ENCODE peak calls at places on chromosomes 16 and 17, in six cellular contexts. One of them, this sample, is unnamed.

GRCh38 chr17:75455896-75456416 is 479 bp upstream of the TMEM94 start:
- DNase-seq in GM23338: no peak
- DNase-seq in HCT116: no peak
- DNase-seq in SK-N-SH: peak
- DNase-seq in Panc1: no peak
- DNase-seq in A549: no peak
- DNase-seq in this sample: no peak

GRCh38 chr17:50249887-50250286 is 24.4 kb upstream of the TMEM92 start:
- DNase-seq in GM23338: no peak
- DNase-seq in HCT116: no peak
- DNase-seq in SK-N-SH: no peak
- DNase-seq in Panc1: no peak
- DNase-seq in A549: no peak
- DNase-seq in this sample: no peak

GRCh38 chr16:715448-716249 is 731 bp downstream of the METRN start:
- DNase-seq in GM23338: peak
- DNase-seq in SK-N-SH: peak
- DNase-seq in Panc1: no peak
- DNase-seq in HCT116: no peak
- DNase-seq in A549: no peak
- DNase-seq in this sample: no peak

GRCh38 chr16:4924593-4925378 is 12.2 kb downstream of the PPL start:
- DNase-seq in A549: no peak
- DNase-seq in SK-N-SH: peak
- DNase-seq in GM23338: peak
- DNase-seq in Panc1: no peak
- DNase-seq in HCT116: no peak
- DNase-seq in this sample: no peak

GRCh38 chr17:58200024-58200633 is 7.6 kb downstream of the EPX start:
- DNase-seq in GM23338: peak
- DNase-seq in HCT116: peak
- DNase-seq in SK-N-SH: peak
- DNase-seq in Panc1: no peak
- DNase-seq in A549: peak
- DNase-seq in this sample: no peak

GRCh38 chr17:75077490-75078096 is 10.2 kb upstream of the SLC16A5 start:
- DNase-seq in HCT116: no peak
- DNase-seq in SK-N-SH: no peak
- DNase-seq in A549: no peak
- DNase-seq in GM23338: peak
- DNase-seq in Panc1: no peak
- DNase-seq in this sample: no peak

GRCh38 chr17:60354223-60354622 is 37.7 kb downstream of the USP32 start:
- DNase-seq in GM23338: no peak
- DNase-seq in Panc1: no peak
- DNase-seq in A549: no peak
- DNase-seq in HCT116: no peak
- DNase-seq in SK-N-SH: no peak
- DNase-seq in this sample: no peak

GRCh38 chr16:58128181-58128631 is 975 bp downstream of the CFAP20 start:
- DNase-seq in HCT116: no peak
- DNase-seq in A549: no peak
- DNase-seq in Panc1: no peak
- DNase-seq in GM23338: no peak
- DNase-seq in SK-N-SH: no peak
- DNase-seq in this sample: no peak

GRCh38 chr17:9230346-9230745 is 209.0 kb downstream of the NTN1 start:
- DNase-seq in SK-N-SH: peak
- DNase-seq in Panc1: no peak
- DNase-seq in GM23338: no peak
- DNase-seq in A549: no peak
- DNase-seq in HCT116: no peak
- DNase-seq in this sample: no peak

GRCh38 chr17:66634193-66634592 is 200.7 kb upstream of the CACNG5 start:
- DNase-seq in GM23338: no peak
- DNase-seq in SK-N-SH: no peak
- DNase-seq in Panc1: no peak
- DNase-seq in HCT116: no peak
- DNase-seq in A549: no peak
- DNase-seq in this sample: no peak

GRCh38 chr17:37551788-37552187 is 57.4 kb downstream of the SYNRG start:
- DNase-seq in SK-N-SH: no peak
- DNase-seq in Panc1: no peak
- DNase-seq in A549: no peak
- DNase-seq in GM23338: no peak
- DNase-seq in HCT116: no peak
- DNase-seq in this sample: no peak

GRCh38 chr16:11064846-11065245 is 120.5 kb downstream of the CLEC16A start:
- DNase-seq in GM23338: no peak
- DNase-seq in HCT116: no peak
- DNase-seq in Panc1: no peak
- DNase-seq in SK-N-SH: no peak
- DNase-seq in A549: no peak
- DNase-seq in this sample: no peak

GRCh38 chr17:17675416-17675815 is 5.8 kb upstream of the RAI1 start:
- DNase-seq in Panc1: no peak
- DNase-seq in GM23338: no peak
- DNase-seq in HCT116: no peak
- DNase-seq in SK-N-SH: no peak
- DNase-seq in A549: no peak
- DNase-seq in this sample: no peak

GRCh38 chr17:79755591-79755990 is 22.4 kb upstream of the CBX2 start:
- DNase-seq in A549: no peak
- DNase-seq in SK-N-SH: no peak
- DNase-seq in HCT116: no peak
- DNase-seq in GM23338: no peak
- DNase-seq in Panc1: no peak
- DNase-seq in this sample: no peak

GRCh38 chr16:85574672-85575475 is 38.2 kb upstream of the GSE1 start:
- DNase-seq in A549: no peak
- DNase-seq in HCT116: no peak
- DNase-seq in GM23338: no peak
- DNase-seq in Panc1: no peak
- DNase-seq in SK-N-SH: peak
- DNase-seq in this sample: no peak

GRCh38 chr17:12230411-12230810 is 209.7 kb downstream of the MAP2K4 start:
- DNase-seq in A549: no peak
- DNase-seq in SK-N-SH: no peak
- DNase-seq in Panc1: no peak
- DNase-seq in GM23338: no peak
- DNase-seq in HCT116: no peak
- DNase-seq in this sample: no peak

GRCh38 chr17:45429338-45430005 is 3.2 kb downstream of the ARHGAP27 start:
- DNase-seq in HCT116: no peak
- DNase-seq in A549: no peak
- DNase-seq in GM23338: peak
- DNase-seq in SK-N-SH: no peak
- DNase-seq in Panc1: no peak
- DNase-seq in this sample: no peak

GRCh38 chr16:2752850-2753522 is 548 bp downstream of the SRRM2 start:
- DNase-seq in A549: peak
- DNase-seq in Panc1: no peak
- DNase-seq in SK-N-SH: peak
- DNase-seq in GM23338: peak
- DNase-seq in HCT116: peak
- DNase-seq in this sample: no peak

GRCh38 chr17:38870259-38871165 is 654 bp downstream of the LASP1 start:
- DNase-seq in A549: peak
- DNase-seq in HCT116: no peak
- DNase-seq in GM23338: peak
- DNase-seq in Panc1: no peak
- DNase-seq in SK-N-SH: peak
- DNase-seq in this sample: no peak

GRCh38 chr16:5026664-5027063 is 7.1 kb downstream of the NAGPA start:
- DNase-seq in GM23338: no peak
- DNase-seq in SK-N-SH: no peak
- DNase-seq in HCT116: no peak
- DNase-seq in A549: no peak
- DNase-seq in Panc1: no peak
- DNase-seq in this sample: no peak

GRCh38 chr17:40297511-40297910 is 9.8 kb downstream of the CDC6 start:
- DNase-seq in A549: no peak
- DNase-seq in GM23338: no peak
- DNase-seq in SK-N-SH: no peak
- DNase-seq in HCT116: no peak
- DNase-seq in Panc1: no peak
- DNase-seq in this sample: no peak

GRCh38 chr17:66468241-66469087 is 166.1 kb downstream of the PRKCA start:
- DNase-seq in SK-N-SH: no peak
- DNase-seq in GM23338: peak
- DNase-seq in HCT116: no peak
- DNase-seq in A549: no peak
- DNase-seq in Panc1: no peak
- DNase-seq in this sample: peak

GRCh38 chr16:81657731-81658130 is 121.4 kb upstream of the PLCG2 start:
- DNase-seq in SK-N-SH: no peak
- DNase-seq in GM23338: no peak
- DNase-seq in A549: no peak
- DNase-seq in HCT116: no peak
- DNase-seq in Panc1: no peak
- DNase-seq in this sample: no peak

GRCh38 chr16:12009462-12009861 is 32.9 kb downstream of the SNX29 start:
- DNase-seq in HCT116: no peak
- DNase-seq in Panc1: no peak
- DNase-seq in SK-N-SH: no peak
- DNase-seq in A549: no peak
- DNase-seq in GM23338: no peak
- DNase-seq in this sample: no peak

GRCh38 chr16:2486645-2487516 is 12.0 kb downstream of the TBC1D24 start:
- DNase-seq in Panc1: no peak
- DNase-seq in SK-N-SH: no peak
- DNase-seq in A549: no peak
- DNase-seq in GM23338: no peak
- DNase-seq in HCT116: no peak
- DNase-seq in this sample: peak

GRCh38 chr17:75289832-75290337 is 652 bp upstream of the SLC25A19 start:
- DNase-seq in GM23338: peak
- DNase-seq in SK-N-SH: no peak
- DNase-seq in A549: no peak
- DNase-seq in HCT116: no peak
- DNase-seq in Panc1: peak
- DNase-seq in this sample: peak

GRCh38 chr17:62719586-62719985 is 88.5 kb downstream of the MARCHF10 start:
- DNase-seq in A549: no peak
- DNase-seq in GM23338: no peak
- DNase-seq in Panc1: no peak
- DNase-seq in SK-N-SH: no peak
- DNase-seq in HCT116: no peak
- DNase-seq in this sample: no peak

GRCh38 chr17:8868092-8868491 is 618 bp upstream of the PIK3R6 start:
- DNase-seq in Panc1: no peak
- DNase-seq in HCT116: no peak
- DNase-seq in SK-N-SH: no peak
- DNase-seq in A549: no peak
- DNase-seq in GM23338: no peak
- DNase-seq in this sample: no peak

GRCh38 chr16:57028086-57028485 is 38.7 kb downstream of the NLRC5 start:
- DNase-seq in HCT116: no peak
- DNase-seq in GM23338: peak
- DNase-seq in A549: no peak
- DNase-seq in Panc1: no peak
- DNase-seq in SK-N-SH: no peak
- DNase-seq in this sample: no peak
- TF ChIP-seq REST in HCT116: no peak
- TF ChIP-seq REST in GM23338: no peak
- TF ChIP-seq REST in A549: no peak
- TF ChIP-seq REST in Panc1: no peak
- TF ChIP-seq REST in SK-N-SH: no peak
- TF ChIP-seq REST in this sample: no peak

GRCh38 chr17:4840893-4841242 is 7.7 kb downstream of the MINK1 start:
- DNase-seq in GM23338: no peak
- DNase-seq in SK-N-SH: no peak
- DNase-seq in Panc1: no peak
- DNase-seq in HCT116: no peak
- DNase-seq in A549: no peak
- DNase-seq in this sample: no peak
- TF ChIP-seq REST in GM23338: no peak
- TF ChIP-seq REST in SK-N-SH: no peak
- TF ChIP-seq REST in Panc1: no peak
- TF ChIP-seq REST in HCT116: no peak
- TF ChIP-seq REST in A549: no peak
- TF ChIP-seq REST in this sample: no peak

GRCh38 chr16:29696881-29697331 is 17.9 kb downstream of the QPRT start:
- DNase-seq in A549: no peak
- DNase-seq in GM23338: no peak
- DNase-seq in Panc1: no peak
- DNase-seq in HCT116: no peak
- DNase-seq in SK-N-SH: no peak
- DNase-seq in this sample: no peak

GRCh38 chr16:29698042-29698441 is 19.1 kb downstream of the QPRT start:
- DNase-seq in A549: no peak
- DNase-seq in SK-N-SH: no peak
- DNase-seq in Panc1: no peak
- DNase-seq in GM23338: no peak
- DNase-seq in HCT116: no peak
- DNase-seq in this sample: no peak

GRCh38 chr16:29697391-29697790 is 18.4 kb downstream of the QPRT start:
- DNase-seq in A549: no peak
- DNase-seq in SK-N-SH: no peak
- DNase-seq in GM23338: no peak
- DNase-seq in Panc1: no peak
- DNase-seq in HCT116: no peak
- DNase-seq in this sample: no peak

GRCh38 chr16:29698484-29699323 is 19.7 kb downstream of the QPRT start:
- DNase-seq in A549: no peak
- DNase-seq in HCT116: no peak
- DNase-seq in SK-N-SH: no peak
- DNase-seq in Panc1: no peak
- DNase-seq in GM23338: peak
- DNase-seq in this sample: no peak

GRCh38 chr16:29694384-29695195 is 15.6 kb downstream of the QPRT start:
- DNase-seq in GM23338: no peak
- DNase-seq in A549: no peak
- DNase-seq in SK-N-SH: peak
- DNase-seq in Panc1: no peak
- DNase-seq in HCT116: no peak
- DNase-seq in this sample: no peak
- TF ChIP-seq REST in GM23338: no peak
- TF ChIP-seq REST in A549: no peak
- TF ChIP-seq REST in SK-N-SH: no peak
- TF ChIP-seq REST in Panc1: no peak
- TF ChIP-seq REST in HCT116: no peak
- TF ChIP-seq REST in this sample: no peak

DNA sequence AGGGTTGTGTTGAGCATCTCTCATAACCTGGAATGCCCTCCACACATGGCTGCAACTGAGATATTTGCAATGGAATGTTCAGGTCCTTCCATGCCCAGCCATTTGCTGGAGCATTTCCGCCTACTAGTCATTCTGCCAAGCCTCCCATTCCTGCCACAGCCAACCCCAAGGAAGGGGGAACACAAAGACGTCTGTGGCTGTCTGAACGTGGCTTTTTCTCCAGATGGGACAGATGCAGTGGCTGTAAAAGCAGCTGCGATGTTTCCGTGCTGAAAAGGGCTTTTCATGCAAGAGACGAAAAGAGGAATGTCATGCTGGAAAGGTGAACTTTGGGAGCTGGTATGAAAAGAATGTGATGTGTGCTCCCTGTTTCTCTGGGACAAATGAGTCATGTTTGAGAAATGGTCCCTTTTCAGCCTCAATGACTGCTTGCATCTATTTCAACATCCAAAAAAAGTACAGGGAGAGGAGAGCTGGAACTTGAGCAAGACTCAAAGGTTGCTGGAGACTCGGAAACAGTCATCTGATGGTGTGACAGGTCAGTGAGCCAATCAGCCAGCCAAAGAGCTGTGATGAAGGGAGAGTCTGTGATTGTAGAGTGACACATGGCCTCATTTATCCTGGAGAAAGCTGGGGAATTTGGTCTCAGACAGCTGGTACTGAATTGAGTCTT is 208.9 kb downstream of the SHISA9 start:
- DNase-seq in Panc1: no peak
- DNase-seq in GM23338: peak
- DNase-seq in HCT116: no peak
- DNase-seq in SK-N-SH: no peak
- DNase-seq in A549: peak
- DNase-seq in this sample: no peak
- TF ChIP-seq REST in Panc1: no peak
- TF ChIP-seq REST in GM23338: no peak
- TF ChIP-seq REST in HCT116: no peak
- TF ChIP-seq REST in SK-N-SH: no peak
- TF ChIP-seq REST in A549: no peak
- TF ChIP-seq REST in this sample: no peak

This sample was measured in GM12878.